ENCODE peak calls at places on chromosomes 13 and 19, in five cellular contexts. U, Y, M, T and P are unnamed samples.

GRCh38 chr13:84297246-84297645 is 415.0 kb upstream of the SLITRK1 start:
- DNase-seq in U (no peak), Y (no peak), M (no peak), T (no peak), P (no peak)

GRCh38 chr19:873084-874019 is 13.9 kb downstream of the CFD start:
- DNase-seq in U (no peak), Y (no peak), M (no peak), T (peak; percentile 77), P (no peak)

GRCh38 chr13:49627831-49628652 is at the start of gene ARL11:
- DNase-seq in U (no peak), Y (peak; percentile 78), M (peak; percentile 72), T (peak; percentile 87), P (peak; percentile 53)

GRCh38 chr13:43357435-43358065 is 334.2 kb downstream of the DNAJC15 start:
- DNase-seq in U (no peak), Y (no peak), M (no peak), T (no peak), P (no peak)

GRCh38 chr13:75492389-75492788 is 10.4 kb upstream of the TBC1D4 start:
- DNase-seq in U (no peak), Y (no peak), M (no peak), T (no peak), P (no peak)

GRCh38 chr19:14342809-14343208 is 38.4 kb upstream of the ADGRE5 start:
- DNase-seq in U (no peak), Y (no peak), M (no peak), T (no peak), P (no peak)

GRCh38 chr13:59447846-59448620 is 715.7 kb downstream of the DIAPH3 start:
- DNase-seq in U (peak; percentile 43), Y (no peak), M (no peak), T (no peak), P (no peak)

GRCh38 chr13:102236830-102237621 is 164.8 kb downstream of the FGF14 start:
- DNase-seq in U (no peak), Y (no peak), M (no peak), T (no peak), P (no peak)

GRCh38 chr19:14320253-14320652 is 61.0 kb upstream of the ADGRE5 start:
- DNase-seq in U (no peak), Y (no peak), M (no peak), T (no peak), P (no peak)

GRCh38 chr19:1232652-1233360 is 5.0 kb downstream of the CBARP start:
- DNase-seq in U (no peak), Y (no peak), M (no peak), T (no peak), P (no peak)

GRCh38 chr19:2983351-2984195 is 6.2 kb downstream of the TLE6 start:
- DNase-seq in U (no peak), Y (no peak), M (peak; percentile 85), T (no peak), P (no peak)

GRCh38 chr13:110363009-110363408 is 55.9 kb downstream of the COL4A2 start:
- DNase-seq in U (no peak), Y (no peak), M (peak; percentile 55), T (no peak), P (no peak)

GRCh38 chr13:46492946-46493345 is 60.0 kb upstream of the LRCH1 start:
- DNase-seq in U (no peak), Y (no peak), M (no peak), T (no peak), P (peak; percentile 72)

GRCh38 chr19:43525836-43526771 is 897 bp downstream of the ETHE1 start:
- DNase-seq in U (no peak), Y (no peak), M (peak; percentile 43), T (peak; percentile 53), P (peak; percentile 54)

GRCh38 chr19:8252922-8253589 is 43.9 kb downstream of the CERS4 start:
- DNase-seq in U (peak; percentile 38), Y (peak; percentile 83), M (peak; percentile 76), T (peak; percentile 87), P (peak; percentile 78)

GRCh38 chr19:51514866-51515481 is 13.4 kb upstream of the SIGLEC12 start:
- DNase-seq in U (peak; percentile 7), Y (no peak), M (no peak), T (no peak), P (peak; percentile 71)

GRCh38 chr13:48769107-48769704 is 115.5 kb downstream of the CYSLTR2 start:
- DNase-seq in U (peak; percentile 86), Y (no peak), M (peak; percentile 93), T (no peak), P (peak; percentile 85)

GRCh38 chr13:97459215-97459772 is 25.3 kb downstream of the RAP2A start:
- DNase-seq in U (no peak), Y (no peak), M (no peak), T (no peak), P (no peak)

GRCh38 chr13:35469781-35470380 is 6.6 kb downstream of the MAB21L1 start:
- DNase-seq in U (no peak), Y (no peak), M (no peak), T (no peak), P (no peak)

GRCh38 chr19:27793128-27793643 is 1419.8 kb downstream of the UQCRFS1 start:
- DNase-seq in U (peak; percentile 27), Y (no peak), M (peak; percentile 72), T (peak; percentile 87), P (peak; percentile 89)

GRCh38 chr19:36152886-36153525 is 759 bp upstream of the COX7A1 start:
- DNase-seq in U (no peak), Y (no peak), M (no peak), T (no peak), P (no peak)

GRCh38 chr19:2260341-2260751 is 4.1 kb upstream of the JSRP1 start:
- DNase-seq in U (no peak), Y (no peak), M (no peak), T (no peak), P (no peak)

GRCh38 chr19:47417746-47418594 is 1.4 kb downstream of the MEIS3 start:
- DNase-seq in U (no peak), Y (no peak), M (no peak), T (peak; percentile 9), P (no peak)

GRCh38 chr19:6773323-6773931 is 919 bp downstream of the VAV1 start:
- DNase-seq in U (no peak), Y (peak; percentile 70), M (peak; percentile 31), T (peak; percentile 73), P (no peak)

GRCh38 chr13:100513987-100514670 is 74.5 kb downstream of the GGACT start:
- DNase-seq in U (no peak), Y (no peak), M (no peak), T (no peak), P (no peak)

GRCh38 chr19:7415163-7415856 is 66.6 kb downstream of the ARHGEF18 start:
- DNase-seq in U (peak; percentile 69), Y (peak; percentile 66), M (no peak), T (peak; percentile 61), P (no peak)

GRCh38 chr13:108595416-108596257 is 33.8 kb upstream of the MYO16 start:
- DNase-seq in U (no peak), Y (no peak), M (no peak), T (no peak), P (no peak)

GRCh38 chr13:50631041-50631440 is 212.5 kb downstream of the DLEU7 start:
- DNase-seq in U (no peak), Y (no peak), M (no peak), T (no peak), P (no peak)

DNA sequence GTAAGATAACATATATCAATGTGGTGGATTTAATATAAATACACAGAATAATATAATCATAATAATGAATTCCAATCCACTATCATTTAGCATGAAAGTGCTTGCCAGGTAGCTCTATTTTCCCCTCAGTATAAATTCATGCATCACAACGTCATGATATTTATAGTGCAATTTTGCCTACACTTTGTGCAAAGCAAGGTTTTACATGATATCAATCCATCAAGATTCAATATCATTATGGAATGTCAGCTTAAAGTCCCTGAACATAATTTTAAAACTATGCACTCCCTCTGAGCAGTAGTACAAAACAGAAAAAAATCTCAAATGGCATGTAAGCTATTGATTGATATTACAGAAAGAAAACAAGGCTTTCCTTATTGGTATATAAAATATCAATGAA is 962.2 kb upstream of the PCDH20 start:
- DNase-seq in U (no peak), Y (no peak), M (no peak), T (no peak), P (no peak)
- H3K4me3 ChIP-seq in U (no peak overlapping the region), Y (no peak overlapping the region), M (no peak overlapping the region), T (no peak overlapping the region), P (no peak overlapping the region)

GRCh38 chr19:33532859-33533455 is 11.4 kb upstream of the PEPD start:
- DNase-seq in U (no peak), Y (no peak), M (no peak), T (no peak), P (no peak)
- H3K4me3 ChIP-seq in U (no peak overlapping the region), Y (no peak overlapping the region), M (no peak overlapping the region), T (no peak overlapping the region), P (no peak overlapping the region)

GRCh38 chr19:55494172-55494761 is 6.0 kb downstream of the SSC5D start:
- DNase-seq in U (no peak), Y (no peak), M (peak; percentile 50), T (peak; percentile 44), P (no peak)
- H3K4me3 ChIP-seq in U (peak overlapping the region; percentile 45), Y (peak overlapping the region; percentile 12), M (peak overlapping the region; percentile 23), T (peak overlapping the region; percentile 37), P (no peak overlapping the region)

GRCh38 chr19:17952041-17952976 is 14.6 kb upstream of the KCNN1 start:
- DNase-seq in U (no peak), Y (no peak), M (no peak), T (no peak), P (no peak)

GRCh38 chr19:17953316-17953801 is 13.5 kb upstream of the KCNN1 start:
- DNase-seq in U (no peak), Y (no peak), M (no peak), T (no peak), P (no peak)

GRCh38 chr19:17950310-17951150 is 16.4 kb upstream of the KCNN1 start:
- DNase-seq in U (no peak), Y (no peak), M (no peak), T (no peak), P (no peak)

GRCh38 chr19:17949956-17950309 is 17.0 kb upstream of the KCNN1 start:
- DNase-seq in U (no peak), Y (no peak), M (no peak), T (no peak), P (no peak)

DNA sequence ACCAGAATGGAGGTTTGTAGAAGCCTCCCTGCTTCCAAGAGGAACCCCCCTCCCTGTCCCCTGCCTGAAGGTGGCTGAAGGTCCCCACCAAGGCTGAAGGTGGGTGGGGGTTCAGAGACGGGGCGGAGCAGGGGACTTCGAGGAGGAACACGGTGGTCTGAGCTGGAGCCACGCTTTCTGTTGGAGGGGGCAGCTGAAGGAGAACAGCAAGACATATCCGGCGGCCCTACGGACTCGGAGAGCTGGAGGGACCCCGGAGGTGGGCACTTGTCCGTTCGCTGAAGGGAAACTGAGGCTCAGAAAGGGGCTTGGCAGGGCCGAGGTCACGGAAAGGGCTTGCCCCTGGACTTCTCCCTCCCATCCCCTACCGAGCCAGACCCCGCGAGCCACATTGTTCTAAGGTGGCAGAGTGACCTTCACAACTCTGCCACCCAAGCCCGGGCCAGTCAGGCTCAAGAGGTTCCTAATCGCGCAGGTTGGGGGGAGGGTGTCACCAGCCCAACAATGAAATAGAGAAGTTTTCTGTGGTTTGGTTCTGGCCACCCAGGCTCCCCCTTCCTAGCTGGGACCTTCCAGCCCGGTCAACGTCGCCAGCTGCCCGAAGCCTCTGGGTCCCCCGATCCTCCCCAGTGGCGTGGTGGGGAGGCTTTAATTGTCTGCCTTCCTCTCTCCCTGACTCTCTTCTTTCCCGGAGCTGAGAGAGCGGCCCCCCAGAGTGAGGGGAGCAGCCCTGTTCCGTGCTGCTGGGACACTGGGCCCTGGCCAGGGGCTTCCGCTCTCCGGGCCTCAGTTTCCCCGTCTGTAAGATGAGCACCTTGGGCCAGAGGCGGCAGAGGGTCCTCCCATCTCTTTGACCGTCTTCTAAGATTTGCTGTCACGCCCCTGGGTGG is 15.5 kb upstream of the KCNN1 start:
- DNase-seq in U (no peak), Y (no peak), M (no peak), T (no peak), P (no peak)
- H3K4me3 ChIP-seq in U (no peak overlapping the region), Y (no peak overlapping the region), M (no peak overlapping the region), T (no peak overlapping the region), P (peak overlapping the region; percentile 24)